ENCODE peak calls at places on chromosomes 4 and X, in nine cellular contexts. One of them, this sample, is unnamed.

GRCh38 chr4:76622126-76622525 is 187.1 kb downstream of the SHROOM3 start:
- DNase-seq in GM23248: peak
- DNase-seq in NCI-H1436 treated with DMSO at 0.1 percent for 48 hours: no peak
- DNase-seq in D341Med: no peak
- DNase-seq in endothelial cell: no peak
- DNase-seq in WERI-Rb-1: no peak
- DNase-seq in WTC11: no peak
- DNase-seq in C1 segment of cervical spinal cord: no peak
- DNase-seq in HT-29: no peak
- DNase-seq in this sample: no peak

GRCh38 chrX:47171996-47172395 is 21.6 kb upstream of the UBA1 start:
- DNase-seq in D341Med: no peak
- DNase-seq in HT-29: no peak
- DNase-seq in GM23248: no peak
- DNase-seq in endothelial cell: no peak
- DNase-seq in WERI-Rb-1: no peak
- DNase-seq in NCI-H1436 treated with DMSO at 0.1 percent for 48 hours: no peak
- DNase-seq in C1 segment of cervical spinal cord: no peak
- DNase-seq in WTC11: no peak
- DNase-seq in this sample: no peak

GRCh38 chrX:2928127-2928582 is 984 bp downstream of the ARSD start:
- DNase-seq in HT-29: no peak
- DNase-seq in C1 segment of cervical spinal cord: peak
- DNase-seq in GM23248: peak
- DNase-seq in D341Med: no peak
- DNase-seq in NCI-H1436 treated with DMSO at 0.1 percent for 48 hours: no peak
- DNase-seq in endothelial cell: peak
- DNase-seq in WTC11: peak
- DNase-seq in WERI-Rb-1: no peak
- DNase-seq in this sample: no peak

GRCh38 chrX:45712067-45712466 is 511.4 kb upstream of the DIPK2B start:
- DNase-seq in WTC11: no peak
- DNase-seq in endothelial cell: no peak
- DNase-seq in GM23248: peak
- DNase-seq in NCI-H1436 treated with DMSO at 0.1 percent for 48 hours: no peak
- DNase-seq in HT-29: no peak
- DNase-seq in WERI-Rb-1: no peak
- DNase-seq in C1 segment of cervical spinal cord: no peak
- DNase-seq in D341Med: no peak
- DNase-seq in this sample: no peak

GRCh38 chr4:51901363-51901762 is 58.4 kb downstream of the DCUN1D4 start:
- DNase-seq in NCI-H1436 treated with DMSO at 0.1 percent for 48 hours: no peak
- DNase-seq in D341Med: no peak
- DNase-seq in WERI-Rb-1: no peak
- DNase-seq in endothelial cell: no peak
- DNase-seq in WTC11: peak
- DNase-seq in HT-29: no peak
- DNase-seq in GM23248: no peak
- DNase-seq in C1 segment of cervical spinal cord: no peak
- DNase-seq in this sample: peak

GRCh38 chr4:73208376-73208775 is 50.2 kb downstream of the ANKRD17 start:
- DNase-seq in NCI-H1436 treated with DMSO at 0.1 percent for 48 hours: no peak
- DNase-seq in GM23248: peak
- DNase-seq in WERI-Rb-1: no peak
- DNase-seq in HT-29: no peak
- DNase-seq in D341Med: no peak
- DNase-seq in C1 segment of cervical spinal cord: no peak
- DNase-seq in WTC11: no peak
- DNase-seq in endothelial cell: no peak
- DNase-seq in this sample: no peak

GRCh38 chr4:185721949-185722316 is 90.1 kb downstream of the SORBS2 start:
- DNase-seq in WTC11: no peak
- DNase-seq in endothelial cell: no peak
- DNase-seq in NCI-H1436 treated with DMSO at 0.1 percent for 48 hours: no peak
- DNase-seq in C1 segment of cervical spinal cord: no peak
- DNase-seq in WERI-Rb-1: no peak
- DNase-seq in HT-29: no peak
- DNase-seq in GM23248: no peak
- DNase-seq in D341Med: no peak
- DNase-seq in this sample: no peak

GRCh38 chr4:113872426-113873260 is 106.8 kb downstream of the ARSJ start:
- DNase-seq in D341Med: no peak
- DNase-seq in endothelial cell: no peak
- DNase-seq in WERI-Rb-1: no peak
- DNase-seq in C1 segment of cervical spinal cord: no peak
- DNase-seq in HT-29: no peak
- DNase-seq in GM23248: peak
- DNase-seq in NCI-H1436 treated with DMSO at 0.1 percent for 48 hours: no peak
- DNase-seq in WTC11: no peak
- DNase-seq in this sample: peak

GRCh38 chrX:475926-476723 is 89.4 kb upstream of the PPP2R3B start:
- DNase-seq in endothelial cell: no peak
- DNase-seq in D341Med: peak
- DNase-seq in HT-29: no peak
- DNase-seq in WERI-Rb-1: no peak
- DNase-seq in C1 segment of cervical spinal cord: no peak
- DNase-seq in GM23248: no peak
- DNase-seq in NCI-H1436 treated with DMSO at 0.1 percent for 48 hours: no peak
- DNase-seq in WTC11: peak
- DNase-seq in this sample: no peak

GRCh38 chrX:42276982-42277690 is 353.8 kb upstream of the CASK start:
- DNase-seq in WERI-Rb-1: no peak
- DNase-seq in NCI-H1436 treated with DMSO at 0.1 percent for 48 hours: no peak
- DNase-seq in C1 segment of cervical spinal cord: no peak
- DNase-seq in endothelial cell: no peak
- DNase-seq in HT-29: no peak
- DNase-seq in WTC11: no peak
- DNase-seq in GM23248: no peak
- DNase-seq in D341Med: no peak
- DNase-seq in this sample: no peak

This sample was measured in G401.